ENCODE peak calls at places on chromosomes 12 and 14, in eight cellular contexts. E is astrocyte of the spinal cord, A is A673, V is transverse colon, G is choroid plexus epithelial cell, M is AG04450, W is AG09309, C is fibroblast of villous mesenchyme. Q is an unnamed sample.

GRCh38 chr14:52279405-52279804 is 11.9 kb downstream of the PTGDR start:
- DNase-seq in E (peak; percentile 20), A (no peak), V (no peak), G (peak; percentile 77), M (no peak), W (no peak), C (peak; percentile 69), Q (no peak)

GRCh38 chr14:75831971-75832370 is 149.8 kb downstream of the TGFB3 start:
- DNase-seq in E (peak; percentile 54), A (no peak), V (no peak), G (peak; percentile 69), M (no peak), W (no peak), C (peak; percentile 73), Q (no peak)

GRCh38 chr14:31479026-31479425 is 8.8 kb downstream of the GPR33 start:
- DNase-seq in E (no peak), A (no peak), V (no peak), G (no peak), M (no peak), W (no peak), C (no peak), Q (no peak)

GRCh38 chr12:48615681-48616080 is 45.8 kb upstream of the LALBA start:
- DNase-seq in E (no peak), A (no peak), V (no peak), G (no peak), M (no peak), W (no peak), C (no peak), Q (no peak)

GRCh38 chr12:66919466-66919865 is 240.6 kb upstream of the GRIP1 start:
- DNase-seq in E (no peak), A (no peak), V (no peak), G (no peak), M (no peak), W (no peak), C (no peak), Q (no peak)

GRCh38 chr12:13247596-13247995 is 51.1 kb downstream of the EMP1 start:
- DNase-seq in E (no peak), A (no peak), V (no peak), G (no peak), M (no peak), W (no peak), C (no peak), Q (no peak)

GRCh38 chr14:52553002-52553670 is 500 bp downstream of the GPR137C start:
- DNase-seq in E (peak; percentile 9), A (peak; percentile 46), V (peak; percentile 35), G (peak; percentile 17), M (no peak), W (no peak), C (peak; percentile 5), Q (no peak)

GRCh38 chr14:88036422-88036821 is 31.5 kb downstream of the GPR65 start:
- DNase-seq in E (no peak), A (no peak), V (no peak), G (no peak), M (no peak), W (no peak), C (no peak), Q (no peak)

GRCh38 chr14:104385189-104386135 is 194.1 kb upstream of the C14orf180 start:
- DNase-seq in E (no peak), A (no peak), V (peak; percentile 4), G (no peak), M (no peak), W (no peak), C (no peak), Q (no peak)

GRCh38 chr14:75306917-75307699 is 28.5 kb downstream of the FOS start:
- DNase-seq in E (no peak), A (peak; percentile 60), V (no peak), G (peak; percentile 56), M (no peak), W (no peak), C (no peak), Q (no peak)

GRCh38 chr12:117334855-117335587 is 26.4 kb downstream of the NOS1 start:
- DNase-seq in E (no peak), A (no peak), V (no peak), G (no peak), M (no peak), W (no peak), C (no peak), Q (no peak)

GRCh38 chr14:75561013-75561432 is 17.4 kb upstream of the FLVCR2 start:
- DNase-seq in E (peak; percentile 65), A (peak; percentile 64), V (peak; percentile 82), G (peak; percentile 90), M (no peak), W (peak; percentile 21), C (peak; percentile 73), Q (peak; percentile 38)

GRCh38 chr12:90978117-90978770 is 23.3 kb upstream of the CCER1 start:
- DNase-seq in E (peak; percentile 74), A (peak; percentile 64), V (no peak), G (peak; percentile 87), M (peak; percentile 56), W (peak; percentile 78), C (peak; percentile 82), Q (peak; percentile 86)

GRCh38 chr12:130920711-130921381 is 32.9 kb upstream of the ADGRD1 start:
- DNase-seq in E (no peak), A (no peak), V (peak; percentile 39), G (peak; percentile 54), M (no peak), W (peak; percentile 66), C (peak; percentile 79), Q (no peak)

GRCh38 chr12:83826112-83826511 is 1086.5 kb downstream of the SLC6A15 start:
- DNase-seq in E (peak; percentile 12), A (peak; percentile 40), V (no peak), G (peak; percentile 75), M (no peak), W (no peak), C (peak; percentile 28), Q (peak; percentile 21)

GRCh38 chr12:131105736-131106356 is 152.1 kb downstream of the ADGRD1 start:
- DNase-seq in E (no peak), A (no peak), V (no peak), G (no peak), M (no peak), W (no peak), C (no peak), Q (no peak)

GRCh38 chr12:81757731-81758325 is 1.3 kb downstream of the PPFIA2 start:
- DNase-seq in E (no peak), A (no peak), V (no peak), G (no peak), M (no peak), W (no peak), C (no peak), Q (no peak)

GRCh38 chr12:81758421-81759214 is 532 bp downstream of the PPFIA2 start:
- DNase-seq in E (peak; percentile 41), A (peak; percentile 66), V (no peak), G (peak; percentile 41), M (no peak), W (no peak), C (peak; percentile 16), Q (no peak)

GRCh38 chr12:81759215-81759991 is at the start of gene PPFIA2:
- DNase-seq in E (peak; percentile 54), A (peak; percentile 55), V (no peak), G (peak; percentile 33), M (no peak), W (no peak), C (peak; percentile 13), Q (no peak)
- TF ChIP-seq CTCF in E (no peak), A (no peak), V (no peak), G (no peak), M (no peak), W (no peak), C (no peak), Q (no peak)

DNA sequence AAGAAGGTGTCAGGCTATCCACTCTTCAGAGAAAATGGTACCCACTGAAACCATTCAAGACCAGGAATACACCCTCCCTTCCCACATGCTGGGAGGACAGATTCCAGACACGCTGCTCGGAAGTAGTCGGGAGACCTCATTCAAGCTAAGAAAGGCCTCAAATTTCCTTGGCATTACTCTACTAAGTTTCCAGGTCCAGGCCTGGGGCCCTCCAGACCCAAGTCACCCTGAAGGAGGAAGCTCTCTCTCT is 27.1 kb upstream of the RPLP0 start:
- DNase-seq in E (no peak), A (no peak), V (no peak), G (no peak), M (no peak), W (no peak), C (no peak), Q (no peak)
- H3K4me3 ChIP-seq in E (no peak overlapping the region), A (no peak overlapping the region), V (no peak overlapping the region), G (no peak overlapping the region), M (no peak overlapping the region), W (no peak overlapping the region), C (no peak overlapping the region), Q (no peak overlapping the region)

GRCh38 chr12:50221228-50222008 is 54.2 kb upstream of the CERS5 start:
- DNase-seq in E (peak; percentile 91), A (peak; percentile 94), V (no peak), G (peak; percentile 94), M (peak; percentile 86), W (peak; percentile 90), C (peak; percentile 98), Q (peak; percentile 96)

GRCh38 chr12:50224026-50224692 is 57.0 kb upstream of the CERS5 start:
- DNase-seq in E (peak; percentile 39), A (peak; percentile 30), V (peak; percentile 27), G (no peak), M (no peak), W (no peak), C (no peak), Q (no peak)

GRCh38 chr12:50220357-50221061 is 53.3 kb upstream of the CERS5 start:
- DNase-seq in E (peak; percentile 74), A (peak; percentile 40), V (no peak), G (peak; percentile 82), M (no peak), W (peak; percentile 57), C (peak; percentile 79), Q (no peak)

GRCh38 chr12:50219544-50219943 is 52.4 kb upstream of the CERS5 start:
- DNase-seq in E (no peak), A (no peak), V (no peak), G (no peak), M (no peak), W (no peak), C (no peak), Q (no peak)

DNA sequence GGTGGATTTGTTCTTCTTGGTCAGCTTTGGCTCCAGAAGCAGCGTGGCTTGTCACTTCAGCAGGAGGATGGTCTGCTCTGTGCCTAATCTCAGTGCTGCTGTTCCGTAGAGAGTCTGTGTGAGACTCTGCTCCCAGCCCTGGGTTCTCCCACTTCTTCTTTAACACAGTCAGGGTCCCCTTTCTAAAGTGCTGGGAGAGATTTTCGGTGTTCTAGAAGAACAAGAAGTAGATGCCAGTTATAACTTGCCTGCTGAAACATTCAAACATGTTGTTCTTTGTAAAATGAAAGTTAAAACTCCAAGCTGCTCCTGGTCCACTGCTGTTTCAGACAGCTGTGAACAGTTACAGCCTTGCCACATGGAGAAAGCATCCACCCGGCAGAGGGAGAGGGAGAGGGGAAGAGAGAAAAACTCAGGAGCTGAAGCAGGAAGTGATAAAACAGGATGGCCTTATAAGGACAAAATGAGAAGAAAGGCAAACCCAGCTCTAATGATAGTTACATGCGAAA is 55.2 kb upstream of the CERS5 start:
- DNase-seq in E (peak; percentile 91), A (peak; percentile 93), V (peak; percentile 52), G (peak; percentile 96), M (peak; percentile 89), W (peak; percentile 77), C (peak; percentile 96), Q (peak; percentile 89)
- TF ChIP-seq CTCF in E (peak; percentile 50), A (no peak), V (no peak), G (peak; percentile 69), M (peak; percentile 58), W (peak; percentile 51), C (peak; percentile 48), Q (peak; percentile 33)

DNA sequence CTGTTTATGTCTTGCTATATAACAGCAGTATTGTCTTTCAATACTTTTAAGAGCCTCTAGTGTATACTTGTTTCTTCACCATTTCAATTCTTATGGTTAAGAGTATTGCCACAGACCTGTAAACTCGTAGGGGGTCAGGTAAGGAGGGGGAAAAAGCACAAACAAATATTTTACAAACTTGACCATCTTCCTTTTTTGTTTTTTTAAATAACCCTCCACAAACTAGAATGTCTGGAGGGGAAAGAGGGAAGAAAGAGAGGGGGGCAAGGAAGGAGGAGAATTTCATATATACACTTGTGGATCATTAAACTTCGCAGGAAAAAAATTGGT is 4.3 kb downstream of the FOXA1 start:
- DNase-seq in E (no peak), A (no peak), V (no peak), G (no peak), M (no peak), W (no peak), C (no peak), Q (no peak)
- H3K4me3 ChIP-seq in E (no peak overlapping the region), A (no peak overlapping the region), V (peak overlapping the region; percentile 57), G (no peak overlapping the region), M (no peak overlapping the region), W (no peak overlapping the region), C (no peak overlapping the region), Q (no peak overlapping the region)